ENCODE peak calls at places on chromosomes 4 and X, in eight cellular contexts. One of them, this sample, is unnamed.

GRCh38 chr4:46594658-46595057 is 204.7 kb upstream of the GABRA2 start:
- DNase-seq in foreskin keratinocyte: no peak
- DNase-seq in fibroblast of pulmonary artery: no peak
- DNase-seq in right lobe of liver: no peak
- DNase-seq in GM12864: no peak
- DNase-seq in uterus: no peak
- DNase-seq in AG10803: no peak
- DNase-seq in Calu3: no peak
- DNase-seq in this sample: no peak

GRCh38 chr4:81799371-81799770 is 327.7 kb upstream of the RASGEF1B start:
- DNase-seq in fibroblast of pulmonary artery: no peak
- DNase-seq in foreskin keratinocyte: peak
- DNase-seq in Calu3: no peak
- DNase-seq in GM12864: no peak
- DNase-seq in uterus: no peak
- DNase-seq in AG10803: no peak
- DNase-seq in right lobe of liver: no peak
- DNase-seq in this sample: no peak

GRCh38 chrX:57905141-57905540 is 5.1 kb downstream of the ZXDA start:
- DNase-seq in right lobe of liver: no peak
- DNase-seq in Calu3: no peak
- DNase-seq in GM12864: no peak
- DNase-seq in fibroblast of pulmonary artery: peak
- DNase-seq in uterus: no peak
- DNase-seq in AG10803: no peak
- DNase-seq in foreskin keratinocyte: no peak
- DNase-seq in this sample: no peak

GRCh38 chr4:53189011-53189410 is 176.8 kb downstream of the SCFD2 start:
- DNase-seq in GM12864: no peak
- DNase-seq in right lobe of liver: no peak
- DNase-seq in uterus: no peak
- DNase-seq in fibroblast of pulmonary artery: peak
- DNase-seq in foreskin keratinocyte: peak
- DNase-seq in AG10803: peak
- DNase-seq in Calu3: no peak
- DNase-seq in this sample: no peak

GRCh38 chr4:100421356-100421978 is 96.4 kb downstream of the EMCN start:
- DNase-seq in Calu3: no peak
- DNase-seq in uterus: no peak
- DNase-seq in foreskin keratinocyte: peak
- DNase-seq in fibroblast of pulmonary artery: peak
- DNase-seq in GM12864: no peak
- DNase-seq in right lobe of liver: no peak
- DNase-seq in AG10803: peak
- DNase-seq in this sample: peak

GRCh38 chr4:43163101-43163792 is 270.7 kb downstream of the GRXCR1 start:
- DNase-seq in right lobe of liver: no peak
- DNase-seq in GM12864: no peak
- DNase-seq in uterus: no peak
- DNase-seq in fibroblast of pulmonary artery: no peak
- DNase-seq in AG10803: no peak
- DNase-seq in Calu3: no peak
- DNase-seq in foreskin keratinocyte: no peak
- DNase-seq in this sample: no peak

GRCh38 chrX:1754077-1754476 is 139.2 kb downstream of the ASMT start:
- DNase-seq in foreskin keratinocyte: no peak
- DNase-seq in GM12864: no peak
- DNase-seq in right lobe of liver: no peak
- DNase-seq in Calu3: no peak
- DNase-seq in fibroblast of pulmonary artery: no peak
- DNase-seq in AG10803: peak
- DNase-seq in uterus: no peak
- DNase-seq in this sample: no peak

GRCh38 chrX:21996872-21997271 is 35.3 kb upstream of the PHEX start:
- DNase-seq in AG10803: peak
- DNase-seq in GM12864: no peak
- DNase-seq in fibroblast of pulmonary artery: peak
- DNase-seq in uterus: no peak
- DNase-seq in Calu3: peak
- DNase-seq in right lobe of liver: no peak
- DNase-seq in foreskin keratinocyte: peak
- DNase-seq in this sample: peak

GRCh38 chrX:150239946-150240642 is 123.0 kb upstream of the MAMLD1 start:
- DNase-seq in foreskin keratinocyte: no peak
- DNase-seq in fibroblast of pulmonary artery: no peak
- DNase-seq in GM12864: no peak
- DNase-seq in uterus: no peak
- DNase-seq in right lobe of liver: no peak
- DNase-seq in Calu3: no peak
- DNase-seq in AG10803: no peak
- DNase-seq in this sample: no peak

GRCh38 chrX:135438734-135439043 is 16.9 kb downstream of the SMIM10L2A start:
- DNase-seq in AG10803: no peak
- DNase-seq in fibroblast of pulmonary artery: no peak
- DNase-seq in GM12864: no peak
- DNase-seq in foreskin keratinocyte: no peak
- DNase-seq in Calu3: no peak
- DNase-seq in uterus: no peak
- DNase-seq in right lobe of liver: no peak
- DNase-seq in this sample: no peak

GRCh38 chr4:148116264-148116663 is 325.9 kb downstream of the NR3C2 start:
- DNase-seq in right lobe of liver: no peak
- DNase-seq in foreskin keratinocyte: peak
- DNase-seq in Calu3: no peak
- DNase-seq in AG10803: peak
- DNase-seq in GM12864: no peak
- DNase-seq in uterus: no peak
- DNase-seq in fibroblast of pulmonary artery: peak
- DNase-seq in this sample: no peak

GRCh38 chr4:111792592-111792991 is 352.7 kb upstream of the FAM241A start:
- DNase-seq in AG10803: no peak
- DNase-seq in GM12864: no peak
- DNase-seq in Calu3: no peak
- DNase-seq in foreskin keratinocyte: no peak
- DNase-seq in right lobe of liver: no peak
- DNase-seq in fibroblast of pulmonary artery: no peak
- DNase-seq in uterus: no peak
- DNase-seq in this sample: no peak

GRCh38 chr4:124641715-124642380 is 70.7 kb downstream of the ANKRD50 start:
- DNase-seq in fibroblast of pulmonary artery: peak
- DNase-seq in GM12864: no peak
- DNase-seq in uterus: no peak
- DNase-seq in Calu3: peak
- DNase-seq in AG10803: peak
- DNase-seq in right lobe of liver: no peak
- DNase-seq in foreskin keratinocyte: peak
- DNase-seq in this sample: peak

GRCh38 chr4:15771419-15772058 is 6.6 kb upstream of the CD38 start:
- DNase-seq in AG10803: no peak
- DNase-seq in uterus: no peak
- DNase-seq in GM12864: no peak
- DNase-seq in fibroblast of pulmonary artery: no peak
- DNase-seq in right lobe of liver: no peak
- DNase-seq in foreskin keratinocyte: no peak
- DNase-seq in Calu3: no peak
- DNase-seq in this sample: no peak

DNA sequence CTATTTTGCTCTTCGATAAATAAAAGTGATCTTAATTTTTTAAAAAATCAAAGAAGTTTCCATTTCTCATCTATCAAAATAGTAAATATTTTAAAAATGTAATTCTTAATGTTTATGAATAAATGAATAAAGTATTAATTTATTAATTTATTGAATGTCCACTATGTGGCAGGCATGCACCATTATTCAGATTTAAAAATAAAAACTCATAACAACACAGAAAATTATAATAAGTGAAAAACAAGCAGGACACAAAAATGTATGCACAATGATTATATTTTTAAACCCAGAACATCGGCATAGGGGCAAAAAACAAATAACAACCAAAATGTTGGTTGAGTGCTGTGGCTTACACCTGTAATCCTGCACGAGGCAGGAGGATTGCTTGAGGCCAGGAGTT is 5.3 kb upstream of the PYURF start:
- DNase-seq in right lobe of liver: no peak
- DNase-seq in foreskin keratinocyte: no peak
- DNase-seq in GM12864: no peak
- DNase-seq in uterus: no peak
- DNase-seq in AG10803: peak
- DNase-seq in fibroblast of pulmonary artery: peak
- DNase-seq in Calu3: no peak
- DNase-seq in this sample: no peak
- TF ChIP-seq CTCF in right lobe of liver: no peak
- TF ChIP-seq CTCF in foreskin keratinocyte: peak
- TF ChIP-seq CTCF in GM12864: no peak
- TF ChIP-seq CTCF in uterus: no peak
- TF ChIP-seq CTCF in AG10803: peak
- TF ChIP-seq CTCF in fibroblast of pulmonary artery: no peak
- TF ChIP-seq CTCF in Calu3: no peak
- TF ChIP-seq CTCF in this sample: peak

DNA sequence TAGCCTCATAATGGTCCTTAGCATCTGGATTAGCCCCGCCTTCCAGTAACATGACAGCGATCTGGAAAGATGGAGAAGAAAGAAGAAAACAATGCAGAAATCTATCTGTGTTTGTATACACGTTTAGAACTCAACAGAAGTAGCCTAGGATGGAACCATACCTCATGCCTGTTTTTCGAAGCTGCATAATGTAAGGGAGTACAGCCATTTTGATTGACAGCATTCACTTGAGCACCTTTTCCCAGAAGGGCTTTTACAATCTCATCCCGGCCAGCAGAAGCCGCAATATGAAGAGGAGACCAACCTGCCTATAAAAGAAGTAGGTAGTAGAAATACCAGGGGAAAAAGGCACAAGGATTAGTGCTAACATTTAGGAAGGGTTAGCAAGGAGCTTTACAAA is 3.5 kb downstream of the PSMD10 start:
- DNase-seq in GM12864: no peak
- DNase-seq in uterus: no peak
- DNase-seq in Calu3: no peak
- DNase-seq in right lobe of liver: no peak
- DNase-seq in foreskin keratinocyte: no peak
- DNase-seq in fibroblast of pulmonary artery: no peak
- DNase-seq in AG10803: no peak
- DNase-seq in this sample: no peak
- TF ChIP-seq CTCF in GM12864: no peak
- TF ChIP-seq CTCF in uterus: no peak
- TF ChIP-seq CTCF in Calu3: no peak
- TF ChIP-seq CTCF in right lobe of liver: no peak
- TF ChIP-seq CTCF in foreskin keratinocyte: no peak
- TF ChIP-seq CTCF in fibroblast of pulmonary artery: no peak
- TF ChIP-seq CTCF in AG10803: no peak
- TF ChIP-seq CTCF in this sample: no peak

GRCh38 chrX:132651411-132652086 is 162.7 kb upstream of the MBNL3 start:
- DNase-seq in Calu3: peak
- DNase-seq in AG10803: peak
- DNase-seq in fibroblast of pulmonary artery: no peak
- DNase-seq in uterus: no peak
- DNase-seq in GM12864: no peak
- DNase-seq in foreskin keratinocyte: peak
- DNase-seq in right lobe of liver: no peak
- DNase-seq in this sample: no peak
- TF ChIP-seq CTCF in Calu3: no peak
- TF ChIP-seq CTCF in AG10803: no peak
- TF ChIP-seq CTCF in fibroblast of pulmonary artery: no peak
- TF ChIP-seq CTCF in uterus: no peak
- TF ChIP-seq CTCF in GM12864: no peak
- TF ChIP-seq CTCF in foreskin keratinocyte: peak
- TF ChIP-seq CTCF in right lobe of liver: peak
- TF ChIP-seq CTCF in this sample: no peak

GRCh38 chrX:99172958-99173357 is 1237.1 kb downstream of the PCDH19 start:
- DNase-seq in AG10803: no peak
- DNase-seq in fibroblast of pulmonary artery: no peak
- DNase-seq in foreskin keratinocyte: no peak
- DNase-seq in uterus: no peak
- DNase-seq in GM12864: no peak
- DNase-seq in right lobe of liver: peak
- DNase-seq in Calu3: no peak
- DNase-seq in this sample: no peak
- TF ChIP-seq CTCF in AG10803: no peak
- TF ChIP-seq CTCF in fibroblast of pulmonary artery: no peak
- TF ChIP-seq CTCF in foreskin keratinocyte: no peak
- TF ChIP-seq CTCF in uterus: no peak
- TF ChIP-seq CTCF in GM12864: no peak
- TF ChIP-seq CTCF in right lobe of liver: peak
- TF ChIP-seq CTCF in Calu3: no peak
- TF ChIP-seq CTCF in this sample: no peak

DNA sequence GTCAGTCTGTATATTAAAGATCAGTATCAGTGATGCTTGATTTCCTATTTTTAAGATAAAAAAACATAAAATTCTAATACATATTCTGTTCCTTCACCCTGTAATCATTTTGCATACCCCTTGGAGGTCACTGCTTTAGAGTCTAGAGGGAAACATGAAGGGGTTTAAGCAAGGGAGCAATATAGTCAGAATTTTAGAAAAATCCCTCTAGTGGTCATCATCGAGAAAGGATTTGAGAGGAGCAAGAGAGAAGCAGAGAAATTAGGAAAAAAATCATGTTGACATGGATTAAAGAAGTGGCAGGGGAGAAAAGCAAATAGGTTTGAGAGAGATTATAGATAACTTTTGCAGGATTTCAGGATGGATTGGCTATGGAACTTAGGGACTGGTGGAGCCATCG is 11.1 kb downstream of the APEX2 start:
- DNase-seq in fibroblast of pulmonary artery: peak
- DNase-seq in Calu3: no peak
- DNase-seq in foreskin keratinocyte: no peak
- DNase-seq in uterus: no peak
- DNase-seq in right lobe of liver: no peak
- DNase-seq in GM12864: no peak
- DNase-seq in AG10803: no peak
- DNase-seq in this sample: no peak
- TF ChIP-seq CTCF in fibroblast of pulmonary artery: peak
- TF ChIP-seq CTCF in Calu3: no peak
- TF ChIP-seq CTCF in foreskin keratinocyte: peak
- TF ChIP-seq CTCF in uterus: no peak
- TF ChIP-seq CTCF in right lobe of liver: peak
- TF ChIP-seq CTCF in GM12864: peak
- TF ChIP-seq CTCF in AG10803: peak
- TF ChIP-seq CTCF in this sample: no peak